ENCODE peak calls at places on chromosome 9, in ten cellular contexts. One of them, this sample, is unnamed.

GRCh38 chr9:137276757-137277328 is 683 bp upstream of the TOR4A start:
- DNase-seq in NT2/D1: no peak
- DNase-seq in neural crest cell: no peak
- DNase-seq in substantia nigra: peak; percentile 32
- DNase-seq in neuronal stem cell: no peak
- DNase-seq in esophagus squamous epithelium: no peak
- DNase-seq in activated CD8-positive, alpha-beta memory T cell treated with anti-CD3 and anti-CD28 coated beads, Interleukin-2, amount 50 U/mL, for 48 hours: no peak
- DNase-seq in head of caudate nucleus: peak; percentile 42
- DNase-seq in ELF-1: peak; percentile 60
- DNase-seq in GM03348: peak; percentile 80
- DNase-seq in this sample: peak; percentile 32

GRCh38 chr9:27638716-27639115 is 65.4 kb upstream of the C9orf72 start:
- DNase-seq in NT2/D1: no peak
- DNase-seq in neural crest cell: no peak
- DNase-seq in substantia nigra: no peak
- DNase-seq in neuronal stem cell: no peak
- DNase-seq in esophagus squamous epithelium: no peak
- DNase-seq in activated CD8-positive, alpha-beta memory T cell treated with anti-CD3 and anti-CD28 coated beads, Interleukin-2, amount 50 U/mL, for 48 hours: no peak
- DNase-seq in head of caudate nucleus: no peak
- DNase-seq in ELF-1: no peak
- DNase-seq in GM03348: no peak
- DNase-seq in this sample: peak; percentile 6

GRCh38 chr9:129318121-129319075 is 140.3 kb upstream of the IER5L start:
- DNase-seq in NT2/D1: no peak
- DNase-seq in neural crest cell: no peak
- DNase-seq in substantia nigra: no peak
- DNase-seq in neuronal stem cell: no peak
- DNase-seq in esophagus squamous epithelium: no peak
- DNase-seq in activated CD8-positive, alpha-beta memory T cell treated with anti-CD3 and anti-CD28 coated beads, Interleukin-2, amount 50 U/mL, for 48 hours: peak; percentile 41
- DNase-seq in head of caudate nucleus: peak; percentile 8
- DNase-seq in ELF-1: peak; percentile 92
- DNase-seq in GM03348: no peak
- DNase-seq in this sample: no peak

GRCh38 chr9:18810581-18810980 is 222.4 kb downstream of the SAXO1 start:
- DNase-seq in NT2/D1: no peak
- DNase-seq in neural crest cell: no peak
- DNase-seq in substantia nigra: no peak
- DNase-seq in neuronal stem cell: no peak
- DNase-seq in esophagus squamous epithelium: no peak
- DNase-seq in activated CD8-positive, alpha-beta memory T cell treated with anti-CD3 and anti-CD28 coated beads, Interleukin-2, amount 50 U/mL, for 48 hours: no peak
- DNase-seq in head of caudate nucleus: no peak
- DNase-seq in ELF-1: no peak
- DNase-seq in GM03348: no peak
- DNase-seq in this sample: no peak

GRCh38 chr9:95910023-95910706 is 34.7 kb downstream of the ERCC6L2 start:
- DNase-seq in NT2/D1: no peak
- DNase-seq in neural crest cell: no peak
- DNase-seq in substantia nigra: no peak
- DNase-seq in neuronal stem cell: no peak
- DNase-seq in esophagus squamous epithelium: no peak
- DNase-seq in activated CD8-positive, alpha-beta memory T cell treated with anti-CD3 and anti-CD28 coated beads, Interleukin-2, amount 50 U/mL, for 48 hours: no peak
- DNase-seq in head of caudate nucleus: no peak
- DNase-seq in ELF-1: no peak
- DNase-seq in GM03348: no peak
- DNase-seq in this sample: no peak

GRCh38 chr9:87694236-87694755 is 31.6 kb upstream of the CTSL start:
- DNase-seq in NT2/D1: no peak
- DNase-seq in neural crest cell: no peak
- DNase-seq in substantia nigra: no peak
- DNase-seq in neuronal stem cell: no peak
- DNase-seq in esophagus squamous epithelium: no peak
- DNase-seq in activated CD8-positive, alpha-beta memory T cell treated with anti-CD3 and anti-CD28 coated beads, Interleukin-2, amount 50 U/mL, for 48 hours: peak; percentile 33
- DNase-seq in head of caudate nucleus: no peak
- DNase-seq in ELF-1: no peak
- DNase-seq in GM03348: no peak
- DNase-seq in this sample: no peak

GRCh38 chr9:75488082-75488713 is 399.9 kb downstream of the OSTF1 start:
- DNase-seq in NT2/D1: no peak
- DNase-seq in neural crest cell: no peak
- DNase-seq in substantia nigra: no peak
- DNase-seq in neuronal stem cell: no peak
- DNase-seq in esophagus squamous epithelium: no peak
- DNase-seq in activated CD8-positive, alpha-beta memory T cell treated with anti-CD3 and anti-CD28 coated beads, Interleukin-2, amount 50 U/mL, for 48 hours: no peak
- DNase-seq in head of caudate nucleus: no peak
- DNase-seq in ELF-1: no peak
- DNase-seq in GM03348: no peak
- DNase-seq in this sample: no peak

GRCh38 chr9:112562235-112562958 is 75.8 kb downstream of the KIAA1958 start:
- DNase-seq in NT2/D1: no peak
- DNase-seq in neural crest cell: no peak
- DNase-seq in substantia nigra: no peak
- DNase-seq in neuronal stem cell: no peak
- DNase-seq in esophagus squamous epithelium: no peak
- DNase-seq in activated CD8-positive, alpha-beta memory T cell treated with anti-CD3 and anti-CD28 coated beads, Interleukin-2, amount 50 U/mL, for 48 hours: no peak
- DNase-seq in head of caudate nucleus: no peak
- DNase-seq in ELF-1: no peak
- DNase-seq in GM03348: no peak
- DNase-seq in this sample: no peak

GRCh38 chr9:127058645-127059021 is 63.8 kb downstream of the ANGPTL2 start:
- DNase-seq in NT2/D1: no peak
- DNase-seq in neural crest cell: no peak
- DNase-seq in substantia nigra: no peak
- DNase-seq in neuronal stem cell: no peak
- DNase-seq in esophagus squamous epithelium: no peak
- DNase-seq in activated CD8-positive, alpha-beta memory T cell treated with anti-CD3 and anti-CD28 coated beads, Interleukin-2, amount 50 U/mL, for 48 hours: no peak
- DNase-seq in head of caudate nucleus: no peak
- DNase-seq in ELF-1: no peak
- DNase-seq in GM03348: no peak
- DNase-seq in this sample: no peak

GRCh38 chr9:107711528-107711927 is 222.0 kb upstream of the KLF4 start:
- DNase-seq in NT2/D1: no peak
- DNase-seq in neural crest cell: no peak
- DNase-seq in substantia nigra: no peak
- DNase-seq in neuronal stem cell: no peak
- DNase-seq in esophagus squamous epithelium: no peak
- DNase-seq in activated CD8-positive, alpha-beta memory T cell treated with anti-CD3 and anti-CD28 coated beads, Interleukin-2, amount 50 U/mL, for 48 hours: no peak
- DNase-seq in head of caudate nucleus: no peak
- DNase-seq in ELF-1: no peak
- DNase-seq in GM03348: peak; percentile 80
- DNase-seq in this sample: no peak

GRCh38 chr9:108850293-108850897 is 5.4 kb downstream of the ACTL7B start:
- DNase-seq in NT2/D1: no peak
- DNase-seq in neural crest cell: no peak
- DNase-seq in substantia nigra: no peak
- DNase-seq in neuronal stem cell: no peak
- DNase-seq in esophagus squamous epithelium: no peak
- DNase-seq in activated CD8-positive, alpha-beta memory T cell treated with anti-CD3 and anti-CD28 coated beads, Interleukin-2, amount 50 U/mL, for 48 hours: no peak
- DNase-seq in head of caudate nucleus: no peak
- DNase-seq in ELF-1: no peak
- DNase-seq in GM03348: peak; percentile 37
- DNase-seq in this sample: no peak

GRCh38 chr9:72602629-72603028 is 81.2 kb downstream of the TMC1 start:
- DNase-seq in NT2/D1: no peak
- DNase-seq in neural crest cell: no peak
- DNase-seq in substantia nigra: no peak
- DNase-seq in neuronal stem cell: no peak
- DNase-seq in esophagus squamous epithelium: no peak
- DNase-seq in activated CD8-positive, alpha-beta memory T cell treated with anti-CD3 and anti-CD28 coated beads, Interleukin-2, amount 50 U/mL, for 48 hours: no peak
- DNase-seq in head of caudate nucleus: no peak
- DNase-seq in ELF-1: no peak
- DNase-seq in GM03348: peak; percentile 28
- DNase-seq in this sample: no peak

GRCh38 chr9:90002299-90003045 is 397.7 kb downstream of the GADD45G start:
- DNase-seq in NT2/D1: no peak
- DNase-seq in neural crest cell: no peak
- DNase-seq in substantia nigra: no peak
- DNase-seq in neuronal stem cell: no peak
- DNase-seq in esophagus squamous epithelium: no peak
- DNase-seq in activated CD8-positive, alpha-beta memory T cell treated with anti-CD3 and anti-CD28 coated beads, Interleukin-2, amount 50 U/mL, for 48 hours: no peak
- DNase-seq in head of caudate nucleus: no peak
- DNase-seq in ELF-1: no peak
- DNase-seq in GM03348: no peak
- DNase-seq in this sample: no peak

GRCh38 chr9:105284463-105284862 is 40.0 kb downstream of the SLC44A1 start:
- DNase-seq in NT2/D1: no peak
- DNase-seq in neural crest cell: no peak
- DNase-seq in substantia nigra: no peak
- DNase-seq in neuronal stem cell: no peak
- DNase-seq in esophagus squamous epithelium: no peak
- DNase-seq in activated CD8-positive, alpha-beta memory T cell treated with anti-CD3 and anti-CD28 coated beads, Interleukin-2, amount 50 U/mL, for 48 hours: no peak
- DNase-seq in head of caudate nucleus: no peak
- DNase-seq in ELF-1: no peak
- DNase-seq in GM03348: no peak
- DNase-seq in this sample: no peak

GRCh38 chr9:100472725-100473261 is at the start of gene TMEFF1:
- DNase-seq in NT2/D1: peak; percentile 70
- DNase-seq in neural crest cell: peak; percentile 70
- DNase-seq in substantia nigra: peak; percentile 82
- DNase-seq in neuronal stem cell: peak; percentile 86
- DNase-seq in esophagus squamous epithelium: no peak
- DNase-seq in activated CD8-positive, alpha-beta memory T cell treated with anti-CD3 and anti-CD28 coated beads, Interleukin-2, amount 50 U/mL, for 48 hours: peak; percentile 77
- DNase-seq in head of caudate nucleus: peak; percentile 79
- DNase-seq in ELF-1: peak; percentile 76
- DNase-seq in GM03348: peak; percentile 91
- DNase-seq in this sample: peak; percentile 81

GRCh38 chr9:1051286-1052118 is 1.3 kb downstream of the DMRT2 start:
- DNase-seq in NT2/D1: peak; percentile 30
- DNase-seq in neural crest cell: peak; percentile 41
- DNase-seq in substantia nigra: peak; percentile 71
- DNase-seq in neuronal stem cell: no peak
- DNase-seq in esophagus squamous epithelium: no peak
- DNase-seq in activated CD8-positive, alpha-beta memory T cell treated with anti-CD3 and anti-CD28 coated beads, Interleukin-2, amount 50 U/mL, for 48 hours: peak; percentile 68
- DNase-seq in head of caudate nucleus: peak; percentile 68
- DNase-seq in ELF-1: peak; percentile 38
- DNase-seq in GM03348: peak; percentile 41
- DNase-seq in this sample: peak; percentile 48

GRCh38 chr9:123642291-123643278 is 286.6 kb downstream of the CRB2 start:
- DNase-seq in NT2/D1: no peak
- DNase-seq in neural crest cell: no peak
- DNase-seq in substantia nigra: peak; percentile 17
- DNase-seq in neuronal stem cell: no peak
- DNase-seq in esophagus squamous epithelium: no peak
- DNase-seq in activated CD8-positive, alpha-beta memory T cell treated with anti-CD3 and anti-CD28 coated beads, Interleukin-2, amount 50 U/mL, for 48 hours: no peak
- DNase-seq in head of caudate nucleus: peak; percentile 44
- DNase-seq in ELF-1: no peak
- DNase-seq in GM03348: no peak
- DNase-seq in this sample: peak; percentile 97

GRCh38 chr9:71668717-71669116 is 99.6 kb downstream of the CEMIP2 start:
- DNase-seq in NT2/D1: no peak
- DNase-seq in neural crest cell: no peak
- DNase-seq in substantia nigra: no peak
- DNase-seq in neuronal stem cell: no peak
- DNase-seq in esophagus squamous epithelium: no peak
- DNase-seq in activated CD8-positive, alpha-beta memory T cell treated with anti-CD3 and anti-CD28 coated beads, Interleukin-2, amount 50 U/mL, for 48 hours: no peak
- DNase-seq in head of caudate nucleus: no peak
- DNase-seq in ELF-1: no peak
- DNase-seq in GM03348: no peak
- DNase-seq in this sample: no peak

GRCh38 chr9:133351908-133352634 is 4.1 kb downstream of the RPL7A start:
- DNase-seq in NT2/D1: peak; percentile 82
- DNase-seq in neural crest cell: peak; percentile 42
- DNase-seq in substantia nigra: no peak
- DNase-seq in neuronal stem cell: peak; percentile 21
- DNase-seq in esophagus squamous epithelium: no peak
- DNase-seq in activated CD8-positive, alpha-beta memory T cell treated with anti-CD3 and anti-CD28 coated beads, Interleukin-2, amount 50 U/mL, for 48 hours: peak; percentile 81
- DNase-seq in head of caudate nucleus: no peak
- DNase-seq in ELF-1: peak; percentile 87
- DNase-seq in GM03348: peak; percentile 71
- DNase-seq in this sample: peak; percentile 83

GRCh38 chr9:20562051-20562450 is 60.2 kb downstream of the MLLT3 start:
- DNase-seq in NT2/D1: no peak
- DNase-seq in neural crest cell: no peak
- DNase-seq in substantia nigra: no peak
- DNase-seq in neuronal stem cell: no peak
- DNase-seq in esophagus squamous epithelium: no peak
- DNase-seq in activated CD8-positive, alpha-beta memory T cell treated with anti-CD3 and anti-CD28 coated beads, Interleukin-2, amount 50 U/mL, for 48 hours: no peak
- DNase-seq in head of caudate nucleus: no peak
- DNase-seq in ELF-1: no peak
- DNase-seq in GM03348: no peak
- DNase-seq in this sample: no peak